ENCODE peak calls at places on chromosomes 3 and 15, in five cellular contexts. X is heart right ventricle, D is HCT116, K is SK-N-SH, J is OCI-LY7. G is an unnamed sample. For H3K4me1 and H3K9me3, the result is how much of the 10 kb centered on the place peaks cover.

GRCh38 chr3:69305011-69305410 is 80.9 kb downstream of the FRMD4B start:
- DNase-seq in X (no peak), D (no peak), K (no peak), J (no peak), G (no peak)

GRCh38 chr3:44000586-44000985 is 241.1 kb upstream of the TOPAZ1 start:
- DNase-seq in X (no peak), D (no peak), K (no peak), J (peak), G (no peak)

GRCh38 chr15:78915341-78916087 is 29.3 kb downstream of the CTSH start:
- DNase-seq in X (no peak), D (no peak), K (no peak), J (no peak), G (peak)

GRCh38 chr3:160685144-160685766 is 8.3 kb downstream of the ARL14 start:
- DNase-seq in X (no peak), D (no peak), K (peak), J (no peak), G (no peak)

GRCh38 chr3:133301731-133302130 is 98.1 kb upstream of the BFSP2 start:
- DNase-seq in X (no peak), D (no peak), K (no peak), J (peak), G (no peak)

GRCh38 chr3:138801792-138802191 is 32.9 kb downstream of the PIK3CB start:
- DNase-seq in X (no peak), D (no peak), K (no peak), J (no peak), G (no peak)

GRCh38 chr3:67946446-67946845 is 292.0 kb upstream of the SUCLG2 start:
- DNase-seq in X (no peak), D (no peak), K (no peak), J (no peak), G (no peak)

GRCh38 chr3:123419156-123419849 is 29.6 kb downstream of the ADCY5 start:
- DNase-seq in X (no peak), D (no peak), K (no peak), J (no peak), G (no peak)

GRCh38 chr3:65732060-65732933 is 306.4 kb downstream of the MAGI1 start:
- DNase-seq in X (no peak), D (peak), K (peak), J (peak), G (peak)

GRCh38 chr15:47332481-47332880 is 384.8 kb upstream of the SEMA6D start:
- DNase-seq in X (no peak), D (no peak), K (no peak), J (no peak), G (no peak)

GRCh38 chr15:31528846-31529245 is 202.2 kb downstream of the KLF13 start:
- DNase-seq in X (no peak), D (no peak), K (no peak), J (no peak), G (no peak)

GRCh38 chr3:82363131-82363530 is 601.7 kb upstream of the GBE1 start:
- DNase-seq in X (no peak), D (no peak), K (no peak), J (no peak), G (no peak)

GRCh38 chr3:82364827-82365226 is 603.4 kb upstream of the GBE1 start:
- DNase-seq in X (no peak), D (no peak), K (no peak), J (no peak), G (no peak)
- H3K4me1 ChIP-seq in X (under half), D (under half), K (under half), J (under half), G (under half)

GRCh38 chr3:16587047-16587702 is 18.0 kb downstream of the DAZL start:
- DNase-seq in X (no peak), D (no peak), K (no peak), J (no peak), G (no peak)
- TF ChIP-seq CTCF in X (no peak), D (no peak), K (peak), J (peak), G (no peak)

DNA sequence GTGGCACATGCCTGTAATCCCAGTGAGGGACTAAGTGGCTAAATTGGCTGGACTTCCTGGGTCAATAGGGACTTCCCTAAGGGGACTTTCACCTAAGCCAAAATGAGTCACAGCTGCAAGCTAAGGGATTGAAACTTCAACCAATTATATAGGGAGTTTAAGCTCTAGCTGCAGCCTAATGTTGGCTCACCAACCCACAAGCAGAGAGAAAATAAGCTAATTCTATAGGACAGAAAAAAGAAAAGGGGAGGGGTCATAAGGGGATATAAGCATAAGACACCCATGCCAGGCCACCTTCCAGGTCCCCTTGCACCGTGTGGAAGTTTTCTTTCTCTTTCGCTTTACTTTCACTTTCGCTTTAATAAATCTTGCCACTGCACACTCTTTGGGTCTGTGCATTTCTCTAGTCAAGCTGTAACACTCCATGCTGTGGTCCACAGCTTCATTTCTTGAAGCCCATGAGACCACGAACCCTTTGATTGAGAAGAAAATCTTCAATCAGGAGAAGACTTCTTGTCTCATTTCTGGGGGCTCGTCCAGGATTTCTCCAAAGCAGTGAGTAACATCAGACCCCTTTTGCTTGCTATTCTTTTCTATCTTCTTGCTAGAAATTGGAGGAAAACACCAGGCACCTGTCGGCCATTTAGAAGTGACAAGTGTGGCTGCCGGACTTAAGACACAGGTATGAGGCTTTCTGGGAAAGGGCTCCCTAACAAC is 192.3 kb downstream of the IGSF11 start:
- DNase-seq in X (no peak), D (peak), K (no peak), J (no peak), G (peak)
- H3K9me3 ChIP-seq in X (under half), D (under half), K (under half), J (under half), G (under half)

GRCh38 chr15:48427960-48428547 is 96.8 kb downstream of the DUT start:
- DNase-seq in X (no peak), D (no peak), K (no peak), J (no peak), G (peak)

GRCh38 chr15:48426047-48426446 is 94.8 kb downstream of the DUT start:
- DNase-seq in X (no peak), D (no peak), K (no peak), J (no peak), G (no peak)

GRCh38 chr15:48425051-48425450 is 93.8 kb downstream of the DUT start:
- DNase-seq in X (no peak), D (no peak), K (no peak), J (no peak), G (no peak)

GRCh38 chr15:48426941-48427340 is 95.7 kb downstream of the DUT start:
- DNase-seq in X (no peak), D (no peak), K (no peak), J (no peak), G (no peak)

GRCh38 chr15:48427479-48427878 is 96.2 kb downstream of the DUT start:
- DNase-seq in X (no peak), D (no peak), K (no peak), J (no peak), G (no peak)
- H3K4me1 ChIP-seq in X (under half), D (under half), K (under half), J (under half), G (under half)

GRCh38 chr3:374459-374858 is 177.9 kb downstream of the CHL1 start:
- DNase-seq in X (no peak), D (no peak), K (no peak), J (no peak), G (no peak)

GRCh38 chr3:380801-381200 is 184.2 kb downstream of the CHL1 start:
- DNase-seq in X (no peak), D (no peak), K (no peak), J (no peak), G (no peak)

GRCh38 chr3:373193-373784 is 176.7 kb downstream of the CHL1 start:
- DNase-seq in X (no peak), D (no peak), K (no peak), J (no peak), G (no peak)

DNA sequence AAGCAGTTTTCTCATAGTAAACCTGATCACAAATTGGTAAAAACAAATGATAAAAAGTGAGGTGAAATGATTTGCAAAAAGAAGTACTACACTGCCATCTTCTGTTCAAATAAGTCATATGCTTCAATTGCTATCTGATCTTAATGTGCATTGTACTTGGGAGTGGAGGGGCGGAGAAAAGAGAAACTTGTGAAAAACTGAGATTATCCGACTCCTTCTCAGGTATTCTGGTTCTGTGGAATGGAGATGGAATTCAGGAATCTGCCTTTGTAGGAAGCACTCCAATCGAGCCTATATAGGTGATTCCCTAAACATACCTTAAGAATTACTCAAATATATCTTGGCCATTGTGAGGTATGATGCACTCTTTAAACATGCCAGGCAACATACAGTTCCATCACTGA is 180.6 kb downstream of the CHL1 start:
- DNase-seq in X (no peak), D (no peak), K (peak), J (peak), G (peak)
- TF ChIP-seq CTCF in X (peak), D (no peak), K (peak), J (peak), G (peak)

GRCh38 chr15:25242166-25242879 is 196.5 kb downstream of the UBE3A start:
- DNase-seq in X (peak), D (no peak), K (no peak), J (no peak), G (no peak)
- H3K9me3 ChIP-seq in X (under half), D (under half), K (under half), J (under half), G (under half)

DNA sequence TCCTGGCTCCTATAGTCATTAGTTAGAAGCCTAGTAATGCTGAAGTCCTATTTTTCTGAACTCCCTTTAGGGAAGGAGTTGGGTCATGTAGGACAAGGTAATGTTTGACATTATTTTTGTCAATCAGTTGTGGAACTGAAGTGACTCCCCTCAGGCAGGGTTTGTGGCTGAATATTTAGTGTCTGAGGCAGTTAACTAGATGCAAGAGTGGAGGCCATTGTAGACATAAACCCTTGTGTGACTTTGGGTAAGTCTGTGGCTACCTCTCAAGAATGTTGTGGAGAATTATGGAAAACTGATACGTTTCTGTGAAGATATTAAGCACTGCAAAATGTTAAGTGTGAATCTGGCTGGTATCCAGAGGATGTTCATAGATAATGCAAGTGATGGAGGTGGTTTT is 125.2 kb upstream of the PHLDB2 start:
- DNase-seq in X (no peak), D (no peak), K (no peak), J (no peak), G (no peak)
- H3K4me1 ChIP-seq in X (half or more), D (half or more), K (under half), J (under half), G (under half)

GRCh38 chr15:101102746-101103145 is 149.1 kb downstream of the CHSY1 start:
- DNase-seq in X (no peak), D (no peak), K (no peak), J (no peak), G (no peak)

GRCh38 chr15:101101676-101102075 is 150.2 kb downstream of the CHSY1 start:
- DNase-seq in X (no peak), D (no peak), K (no peak), J (no peak), G (no peak)

GRCh38 chr15:101105059-101105851 is 146.6 kb downstream of the CHSY1 start:
- DNase-seq in X (no peak), D (no peak), K (no peak), J (no peak), G (no peak)

GRCh38 chr15:101104186-101104585 is 147.7 kb downstream of the CHSY1 start:
- DNase-seq in X (no peak), D (no peak), K (no peak), J (no peak), G (no peak)

DNA sequence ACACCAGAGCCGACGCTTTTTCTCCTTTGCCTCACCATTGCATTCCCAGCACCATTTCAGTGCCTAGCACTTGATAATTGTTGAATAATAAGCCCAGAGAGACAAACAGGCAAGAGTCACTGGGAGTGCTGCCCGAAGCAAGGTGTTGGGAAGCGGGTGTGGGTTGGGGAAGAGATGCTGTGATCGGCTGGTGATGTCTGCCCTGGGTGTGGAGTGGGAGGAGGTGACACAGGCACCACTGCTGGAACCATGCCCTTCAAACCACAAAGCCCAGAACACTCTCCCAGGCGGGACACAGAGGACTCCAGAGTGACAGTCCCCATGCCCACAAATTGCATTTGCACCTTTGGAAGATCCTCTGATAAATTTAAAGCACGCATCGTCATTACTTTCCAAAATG is 148.3 kb downstream of the CHSY1 start:
- DNase-seq in X (no peak), D (no peak), K (no peak), J (no peak), G (no peak)
- TF ChIP-seq CTCF in X (no peak), D (no peak), K (no peak), J (no peak), G (no peak)

DNA sequence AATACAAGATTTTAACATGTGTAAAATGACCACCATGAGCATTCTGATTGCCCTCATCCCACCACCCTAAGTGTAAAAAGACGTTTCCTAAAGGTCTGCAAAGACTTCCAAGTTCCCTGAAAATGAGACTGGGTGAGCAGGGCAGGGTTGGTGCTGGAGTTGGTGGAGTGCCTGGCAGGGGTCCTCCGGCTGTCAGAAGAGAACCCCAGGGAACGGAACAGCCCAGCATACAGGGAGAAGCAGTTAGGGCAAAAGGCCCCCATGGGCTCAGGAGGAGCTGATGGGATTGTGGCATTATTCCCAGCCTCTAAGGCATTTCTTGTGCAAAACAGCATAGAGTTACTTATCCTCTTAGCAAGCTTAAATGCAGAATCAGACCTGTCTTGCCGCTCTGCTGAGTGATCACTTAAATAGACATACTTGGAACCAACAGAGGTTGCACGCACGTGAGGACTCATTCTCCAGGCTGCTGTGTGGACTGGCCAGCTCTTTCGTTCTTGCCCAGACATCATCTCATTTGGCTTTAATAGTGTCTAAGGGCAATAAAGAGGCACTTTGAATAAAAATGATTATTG is 36.0 kb downstream of the XYLB start:
- DNase-seq in X (no peak), D (no peak), K (no peak), J (no peak), G (no peak)
- H3K9me3 ChIP-seq in X (under half), D (under half), K (under half), J (under half), G (under half)

G was measured in cardiac muscle cell.